ENCODE peak calls at places on chromosome 1, in five cellular contexts. K is HepG2, D is GM23338, Y is HCT116, T is K562. G is an unnamed sample.

GRCh38 chr1:41900611-41901444 is 17.9 kb downstream of the HIVEP3 start:
- DNase-seq in K (no peak), D (no peak), Y (no peak), T (no peak), G (no peak)

GRCh38 chr1:10528066-10529014 is 53.6 kb downstream of the PEX14 start:
- DNase-seq in K (no peak), D (no peak), Y (peak), T (no peak), G (no peak)

GRCh38 chr1:54268714-54269297 is 68.8 kb downstream of the MRPL37 start:
- DNase-seq in K (no peak), D (no peak), Y (no peak), T (no peak), G (no peak)

GRCh38 chr1:187383366-187383765 is 554.6 kb downstream of the PLA2G4A start:
- DNase-seq in K (peak), D (peak), Y (no peak), T (no peak), G (no peak)

GRCh38 chr1:213014642-213015041 is 1.0 kb downstream of the ANGEL2 start:
- DNase-seq in K (peak), D (peak), Y (no peak), T (no peak), G (peak)

GRCh38 chr1:236024655-236025054 is 40.2 kb downstream of the NID1 start:
- DNase-seq in K (no peak), D (no peak), Y (no peak), T (no peak), G (no peak)

GRCh38 chr1:33966346-33967141 is 102.7 kb downstream of the HMGB4 start:
- DNase-seq in K (no peak), D (peak), Y (no peak), T (no peak), G (no peak)

GRCh38 chr1:81327743-81328142 is 473.0 kb upstream of the ADGRL2 start:
- DNase-seq in K (no peak), D (no peak), Y (no peak), T (no peak), G (no peak)

GRCh38 chr1:78171736-78172590 is 126.2 kb downstream of the GIPC2 start:
- DNase-seq in K (no peak), D (no peak), Y (no peak), T (no peak), G (no peak)

GRCh38 chr1:91706140-91706957 is 179.6 kb downstream of the TGFBR3 start:
- DNase-seq in K (no peak), D (no peak), Y (no peak), T (peak), G (no peak)

GRCh38 chr1:103949714-103950113 is 200.0 kb downstream of the AMY1C start:
- DNase-seq in K (no peak), D (no peak), Y (no peak), T (no peak), G (no peak)

GRCh38 chr1:101081496-101082282 is 56.1 kb upstream of the DPH5 start:
- DNase-seq in K (no peak), D (no peak), Y (no peak), T (no peak), G (no peak)

GRCh38 chr1:79845951-79846350 is 839.4 kb upstream of the ADGRL4 start:
- DNase-seq in K (no peak), D (no peak), Y (no peak), T (no peak), G (no peak)

GRCh38 chr1:98005326-98006010 is 84.6 kb upstream of the DPYD start:
- DNase-seq in K (no peak), D (no peak), Y (no peak), T (no peak), G (no peak)

GRCh38 chr1:88519156-88519555 is 164.9 kb upstream of the PKN2 start:
- DNase-seq in K (no peak), D (no peak), Y (no peak), T (no peak), G (no peak)

GRCh38 chr1:192303029-192303428 is 13.8 kb upstream of the RGS21 start:
- DNase-seq in K (no peak), D (no peak), Y (no peak), T (no peak), G (no peak)

GRCh38 chr1:15094056-15094455 is 59.5 kb upstream of the TMEM51 start:
- DNase-seq in K (no peak), D (no peak), Y (no peak), T (no peak), G (no peak)

GRCh38 chr1:2984399-2985061 is 36.7 kb upstream of the ACTRT2 start:
- DNase-seq in K (no peak), D (no peak), Y (no peak), T (no peak), G (no peak)

GRCh38 chr1:154158307-154159125 is 3.6 kb upstream of the NUP210L start:
- DNase-seq in K (no peak), D (no peak), Y (no peak), T (no peak), G (peak)

GRCh38 chr1:192878249-192878648 is 69.4 kb downstream of the RGS2 start:
- DNase-seq in K (no peak), D (no peak), Y (no peak), T (no peak), G (no peak)

GRCh38 chr1:31954607-31955283 is 16.6 kb upstream of the PTP4A2 start:
- DNase-seq in K (peak), D (no peak), Y (peak), T (peak), G (peak)

GRCh38 chr1:31784356-31785019 is 20.3 kb upstream of the ADGRB2 start:
- DNase-seq in K (no peak), D (no peak), Y (no peak), T (no peak), G (no peak)

GRCh38 chr1:236516929-236517704 is 6.7 kb upstream of the LGALS8 start:
- DNase-seq in K (peak), D (no peak), Y (no peak), T (no peak), G (no peak)

GRCh38 chr1:115408489-115409002 is 70.5 kb upstream of the NGF start:
- DNase-seq in K (no peak), D (no peak), Y (no peak), T (no peak), G (no peak)

GRCh38 chr1:26539722-26540121 is 10.2 kb downstream of the RPS6KA1 start:
- DNase-seq in K (no peak), D (no peak), Y (no peak), T (no peak), G (no peak)

GRCh38 chr1:173870252-173871075 is 2.3 kb downstream of the ZBTB37 start:
- DNase-seq in K (no peak), D (no peak), Y (no peak), T (peak), G (no peak)

DNA sequence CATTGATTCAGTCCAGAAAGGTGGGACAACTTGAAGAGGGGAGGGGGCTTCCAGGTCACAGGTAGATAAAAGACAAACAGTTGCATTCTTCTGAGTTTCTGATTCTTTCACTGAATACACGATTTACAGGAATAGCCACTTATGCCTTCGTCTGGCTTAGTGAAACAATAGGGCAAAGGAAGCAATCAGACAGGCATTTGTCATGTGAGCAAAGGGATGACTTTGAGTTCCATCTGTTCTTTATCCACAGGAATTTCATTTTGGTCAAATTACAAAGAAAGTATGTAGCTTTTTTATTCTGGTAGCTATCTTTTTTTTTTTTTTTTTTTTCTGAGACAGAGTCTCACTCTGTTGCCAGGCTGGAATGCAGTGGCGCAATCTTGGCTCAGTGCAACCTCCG is 202.5 kb downstream of the TTLL7 start:
- DNase-seq in K (no peak), D (peak), Y (no peak), T (no peak), G (no peak)
- TF ChIP-seq REST in K (no peak), D (no peak), Y (no peak), T (no peak), G (no peak)

GRCh38 chr1:58596631-58597052 is 19.6 kb upstream of the TACSTD2 start:
- DNase-seq in K (no peak), D (no peak), Y (no peak), T (no peak), G (peak)

GRCh38 chr1:58597076-58597475 is 20.0 kb upstream of the TACSTD2 start:
- DNase-seq in K (no peak), D (no peak), Y (no peak), T (no peak), G (no peak)

GRCh38 chr1:58592521-58593134 is 15.6 kb upstream of the TACSTD2 start:
- DNase-seq in K (no peak), D (no peak), Y (no peak), T (no peak), G (no peak)

GRCh38 chr1:58594556-58594955 is 17.5 kb upstream of the TACSTD2 start:
- DNase-seq in K (no peak), D (no peak), Y (no peak), T (no peak), G (no peak)

GRCh38 chr1:58597991-58598390 is 20.9 kb upstream of the TACSTD2 start:
- DNase-seq in K (no peak), D (no peak), Y (no peak), T (no peak), G (peak)
- TF ChIP-seq REST in K (no peak), D (no peak), Y (no peak), T (no peak), G (no peak)

DNA sequence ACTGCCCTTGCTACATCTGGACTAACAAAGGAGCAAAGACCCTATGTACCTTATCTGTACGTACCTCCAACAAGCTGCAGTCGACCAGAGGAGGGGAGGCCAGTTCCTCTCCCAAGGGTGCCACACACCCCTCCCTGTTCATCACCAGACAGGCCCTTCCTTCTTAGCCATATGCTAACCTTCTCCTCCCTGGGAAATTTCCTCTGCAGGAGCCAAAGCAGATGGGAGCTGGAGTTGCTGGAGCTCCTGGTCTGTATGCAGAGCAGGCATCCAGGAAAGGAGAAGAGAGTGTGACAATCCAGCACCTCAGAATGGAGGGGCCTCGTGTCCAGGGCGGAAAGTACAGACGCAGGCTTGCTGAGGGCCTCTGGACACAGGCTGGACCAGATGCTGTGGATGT is 48.5 kb downstream of the C8B start:
- DNase-seq in K (no peak), D (no peak), Y (no peak), T (no peak), G (no peak)
- TF ChIP-seq REST in K (no peak), D (no peak), Y (no peak), T (no peak), G (no peak)

DNA sequence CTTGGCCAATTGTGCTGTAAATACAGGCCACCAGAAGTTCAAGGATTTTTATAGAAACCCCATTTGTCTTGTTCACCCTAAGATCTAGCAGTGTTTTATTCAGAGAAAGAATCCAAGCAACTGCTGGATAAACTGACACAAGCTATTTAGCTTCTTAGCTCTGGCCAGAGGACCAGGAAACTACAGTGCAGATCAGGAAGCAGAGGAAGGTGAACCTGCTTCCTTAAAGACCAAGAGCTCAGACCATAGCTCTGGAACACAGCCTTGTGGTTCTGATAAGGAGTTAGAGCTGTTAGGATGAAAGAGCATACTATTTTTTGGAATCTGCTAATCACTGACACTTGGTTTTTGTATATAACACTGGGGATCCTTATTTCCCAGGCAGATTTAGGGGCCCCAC is 5.2 kb upstream of the CCDC17 start:
- DNase-seq in K (no peak), D (no peak), Y (no peak), T (no peak), G (no peak)
- TF ChIP-seq REST in K (no peak), D (no peak), Y (no peak), T (no peak), G (no peak)

GRCh38 chr1:20411196-20411980 is 74.6 kb downstream of the CAMK2N1 start:
- DNase-seq in K (no peak), D (no peak), Y (peak), T (no peak), G (no peak)
- TF ChIP-seq REST in K (no peak), D (no peak), Y (no peak), T (no peak), G (no peak)

GRCh38 chr1:119673171-119673940 is 25.3 kb upstream of the ZNF697 start:
- DNase-seq in K (peak), D (no peak), Y (no peak), T (no peak), G (no peak)
- TF ChIP-seq REST in K (no peak), D (no peak), Y (no peak), T (no peak), G (no peak)

G was measured in HL-60.